ENCODE peak calls at places on chromosome 9, in seven cellular contexts. One of them, this sample, is unnamed.

GRCh38 chr9:137254624-137255447 is at the start of gene NELFB:
- DNase-seq in uterus: peak; percentile 95
- DNase-seq in astrocyte: peak; percentile 48
- DNase-seq in right lobe of liver: peak; percentile 94
- DNase-seq in PC-3: peak; percentile 84
- DNase-seq in AG04450: peak; percentile 51
- DNase-seq in ovary: peak; percentile 96
- DNase-seq in this sample: peak; percentile 95

GRCh38 chr9:76180541-76180940 is 213.7 kb downstream of the RFK start:
- DNase-seq in uterus: no peak
- DNase-seq in astrocyte: peak; percentile 90
- DNase-seq in right lobe of liver: no peak
- DNase-seq in PC-3: no peak
- DNase-seq in AG04450: no peak
- DNase-seq in ovary: no peak
- DNase-seq in this sample: no peak

GRCh38 chr9:79254900-79255651 is 316.7 kb upstream of the TLE4 start:
- DNase-seq in uterus: no peak
- DNase-seq in astrocyte: peak; percentile 58
- DNase-seq in right lobe of liver: no peak
- DNase-seq in PC-3: peak; percentile 29
- DNase-seq in AG04450: peak; percentile 13
- DNase-seq in ovary: no peak
- DNase-seq in this sample: no peak

GRCh38 chr9:134325813-134326753 is at the start of gene RXRA:
- DNase-seq in uterus: peak; percentile 86
- DNase-seq in astrocyte: peak; percentile 77
- DNase-seq in right lobe of liver: peak; percentile 94
- DNase-seq in PC-3: peak; percentile 65
- DNase-seq in AG04450: peak; percentile 65
- DNase-seq in ovary: peak; percentile 92
- DNase-seq in this sample: peak; percentile 90

GRCh38 chr9:75985515-75985914 is 95.0 kb downstream of the PCSK5 start:
- DNase-seq in uterus: no peak
- DNase-seq in astrocyte: no peak
- DNase-seq in right lobe of liver: no peak
- DNase-seq in PC-3: no peak
- DNase-seq in AG04450: no peak
- DNase-seq in ovary: no peak
- DNase-seq in this sample: no peak

GRCh38 chr9:135515083-135515511 is 6.1 kb upstream of the LCN1 start:
- DNase-seq in uterus: no peak
- DNase-seq in astrocyte: no peak
- DNase-seq in right lobe of liver: no peak
- DNase-seq in PC-3: no peak
- DNase-seq in AG04450: no peak
- DNase-seq in ovary: no peak
- DNase-seq in this sample: no peak

GRCh38 chr9:13758876-13759275 is 479.4 kb upstream of the MPDZ start:
- DNase-seq in uterus: no peak
- DNase-seq in astrocyte: no peak
- DNase-seq in right lobe of liver: no peak
- DNase-seq in PC-3: no peak
- DNase-seq in AG04450: no peak
- DNase-seq in ovary: no peak
- DNase-seq in this sample: no peak

GRCh38 chr9:116381350-116381749 is 227.8 kb downstream of the PAPPA start:
- DNase-seq in uterus: no peak
- DNase-seq in astrocyte: no peak
- DNase-seq in right lobe of liver: no peak
- DNase-seq in PC-3: no peak
- DNase-seq in AG04450: no peak
- DNase-seq in ovary: no peak
- DNase-seq in this sample: no peak

GRCh38 chr9:91758491-91758981 is 191.5 kb downstream of the ROR2 start:
- DNase-seq in uterus: no peak
- DNase-seq in astrocyte: no peak
- DNase-seq in right lobe of liver: no peak
- DNase-seq in PC-3: peak; percentile 46
- DNase-seq in AG04450: no peak
- DNase-seq in ovary: no peak
- DNase-seq in this sample: no peak

DNA sequence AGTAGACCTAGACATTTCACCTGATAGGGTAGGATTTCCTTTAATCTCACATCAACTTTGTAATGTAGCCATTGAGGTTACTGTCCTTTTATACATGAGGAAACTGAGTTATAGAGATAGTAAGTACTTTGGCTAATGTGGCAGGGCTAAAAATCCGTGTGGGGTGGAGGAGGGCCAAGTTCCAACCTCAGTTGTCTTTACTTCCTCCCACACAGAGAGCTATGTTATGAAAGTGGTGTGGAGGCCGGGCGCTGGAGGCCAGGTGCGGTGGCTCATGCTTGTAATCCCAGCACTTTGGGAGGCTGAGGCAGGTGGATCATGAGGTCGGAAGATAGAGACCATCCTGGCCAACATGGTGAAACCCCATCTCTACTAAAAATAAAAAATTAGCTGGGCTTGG is 173.3 kb downstream of the PALM2AKAP2 start:
- DNase-seq in uterus: no peak
- DNase-seq in astrocyte: no peak
- DNase-seq in right lobe of liver: no peak
- DNase-seq in PC-3: no peak
- DNase-seq in AG04450: no peak
- DNase-seq in ovary: no peak
- DNase-seq in this sample: no peak
- H3K27ac ChIP-seq in uterus: no peak overlapping the region
- H3K27ac ChIP-seq in astrocyte: no peak overlapping the region
- H3K27ac ChIP-seq in right lobe of liver: no peak overlapping the region
- H3K27ac ChIP-seq in PC-3: no peak overlapping the region
- H3K27ac ChIP-seq in AG04450: no peak overlapping the region
- H3K27ac ChIP-seq in ovary: no peak overlapping the region
- H3K27ac ChIP-seq in this sample: no peak overlapping the region

GRCh38 chr9:37988041-37988440 is 81.0 kb downstream of the SHB start:
- DNase-seq in uterus: no peak
- DNase-seq in astrocyte: no peak
- DNase-seq in right lobe of liver: peak; percentile 67
- DNase-seq in PC-3: no peak
- DNase-seq in AG04450: no peak
- DNase-seq in ovary: no peak
- DNase-seq in this sample: peak; percentile 58
- H3K27ac ChIP-seq in uterus: no peak overlapping the region
- H3K27ac ChIP-seq in astrocyte: no peak overlapping the region
- H3K27ac ChIP-seq in right lobe of liver: no peak overlapping the region
- H3K27ac ChIP-seq in PC-3: no peak overlapping the region
- H3K27ac ChIP-seq in AG04450: no peak overlapping the region
- H3K27ac ChIP-seq in ovary: no peak overlapping the region
- H3K27ac ChIP-seq in this sample: no peak overlapping the region

GRCh38 chr9:5842926-5843325 is 10.0 kb upstream of the ERMP1 start:
- DNase-seq in uterus: no peak
- DNase-seq in astrocyte: no peak
- DNase-seq in right lobe of liver: no peak
- DNase-seq in PC-3: no peak
- DNase-seq in AG04450: no peak
- DNase-seq in ovary: no peak
- DNase-seq in this sample: no peak
- H3K27ac ChIP-seq in uterus: no peak overlapping the region
- H3K27ac ChIP-seq in astrocyte: no peak overlapping the region
- H3K27ac ChIP-seq in right lobe of liver: no peak overlapping the region
- H3K27ac ChIP-seq in PC-3: peak overlapping the region; percentile 63
- H3K27ac ChIP-seq in AG04450: no peak overlapping the region
- H3K27ac ChIP-seq in ovary: no peak overlapping the region
- H3K27ac ChIP-seq in this sample: no peak overlapping the region

GRCh38 chr9:4128876-4129275 is 171.0 kb downstream of the GLIS3 start:
- DNase-seq in uterus: no peak
- DNase-seq in astrocyte: no peak
- DNase-seq in right lobe of liver: no peak
- DNase-seq in PC-3: no peak
- DNase-seq in AG04450: no peak
- DNase-seq in ovary: no peak
- DNase-seq in this sample: no peak

GRCh38 chr9:4126996-4127395 is 172.9 kb downstream of the GLIS3 start:
- DNase-seq in uterus: no peak
- DNase-seq in astrocyte: peak; percentile 52
- DNase-seq in right lobe of liver: no peak
- DNase-seq in PC-3: no peak
- DNase-seq in AG04450: no peak
- DNase-seq in ovary: no peak
- DNase-seq in this sample: no peak

GRCh38 chr9:4127873-4128272 is 172.0 kb downstream of the GLIS3 start:
- DNase-seq in uterus: no peak
- DNase-seq in astrocyte: no peak
- DNase-seq in right lobe of liver: no peak
- DNase-seq in PC-3: no peak
- DNase-seq in AG04450: no peak
- DNase-seq in ovary: no peak
- DNase-seq in this sample: no peak

GRCh38 chr9:4131946-4132345 is 167.9 kb downstream of the GLIS3 start:
- DNase-seq in uterus: no peak
- DNase-seq in astrocyte: no peak
- DNase-seq in right lobe of liver: no peak
- DNase-seq in PC-3: no peak
- DNase-seq in AG04450: no peak
- DNase-seq in ovary: no peak
- DNase-seq in this sample: no peak

DNA sequence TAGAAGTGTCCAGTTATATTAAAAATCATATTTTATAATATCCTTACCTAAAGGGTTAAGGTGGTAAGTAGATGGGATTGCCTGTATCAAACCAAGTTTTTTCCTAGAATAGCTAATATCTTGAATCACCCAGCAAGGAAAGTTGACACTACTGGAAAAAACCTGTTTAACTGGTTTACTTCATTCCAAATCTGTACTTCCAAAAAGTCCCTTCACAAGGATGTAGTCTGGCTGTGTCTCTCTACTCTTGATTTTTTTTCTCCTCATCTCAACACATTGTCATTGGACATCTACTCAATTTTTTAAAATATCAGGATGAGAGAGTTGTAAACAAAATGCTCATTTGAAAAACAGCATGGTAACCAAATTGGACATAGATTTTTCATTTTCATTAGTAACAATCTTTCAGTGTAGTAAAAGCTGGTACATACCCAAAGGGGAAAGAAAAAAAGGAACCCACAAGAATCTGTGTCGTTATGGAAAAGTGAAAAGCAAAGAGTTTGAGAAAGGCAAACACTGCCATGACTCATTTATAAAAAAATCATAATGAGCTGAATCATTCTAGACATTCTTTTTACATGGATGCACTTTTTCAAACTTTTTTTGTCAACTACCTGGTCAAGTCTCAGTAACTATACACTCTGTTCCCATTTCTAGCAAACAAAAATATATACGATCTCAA is 173.5 kb downstream of the GLIS3 start:
- DNase-seq in uterus: no peak
- DNase-seq in astrocyte: peak; percentile 89
- DNase-seq in right lobe of liver: no peak
- DNase-seq in PC-3: peak; percentile 79
- DNase-seq in AG04450: no peak
- DNase-seq in ovary: no peak
- DNase-seq in this sample: no peak
- H3K27ac ChIP-seq in uterus: no peak overlapping the region
- H3K27ac ChIP-seq in astrocyte: peak overlapping the region; percentile 92
- H3K27ac ChIP-seq in right lobe of liver: no peak overlapping the region
- H3K27ac ChIP-seq in PC-3: peak overlapping the region; percentile 99
- H3K27ac ChIP-seq in AG04450: no peak overlapping the region
- H3K27ac ChIP-seq in ovary: no peak overlapping the region
- H3K27ac ChIP-seq in this sample: no peak overlapping the region

DNA sequence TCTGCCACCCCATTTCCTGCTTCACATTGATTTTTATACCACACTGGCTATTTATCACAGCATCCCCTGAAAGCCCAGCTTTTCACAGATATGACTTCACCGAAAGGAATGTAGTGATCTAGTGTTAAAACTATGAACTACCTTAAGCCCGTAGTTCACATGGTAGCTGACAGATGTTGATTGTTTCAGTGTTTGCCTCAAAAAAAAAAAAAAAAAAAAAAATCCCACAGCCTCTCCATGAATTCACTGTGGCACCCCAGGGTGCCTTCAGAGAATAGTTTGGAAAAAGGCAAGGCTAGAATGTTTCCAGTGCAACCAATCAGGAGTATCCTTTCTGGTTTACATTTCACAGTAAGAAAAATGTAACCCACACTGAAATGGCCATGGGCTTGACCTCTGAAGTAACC is 37.1 kb downstream of the GLIS3 start:
- DNase-seq in uterus: no peak
- DNase-seq in astrocyte: peak; percentile 92
- DNase-seq in right lobe of liver: no peak
- DNase-seq in PC-3: peak; percentile 88
- DNase-seq in AG04450: peak; percentile 58
- DNase-seq in ovary: no peak
- DNase-seq in this sample: no peak
- H3K27ac ChIP-seq in uterus: no peak overlapping the region
- H3K27ac ChIP-seq in astrocyte: peak overlapping the region; percentile 93
- H3K27ac ChIP-seq in right lobe of liver: no peak overlapping the region
- H3K27ac ChIP-seq in PC-3: peak overlapping the region; percentile 42
- H3K27ac ChIP-seq in AG04450: peak overlapping the region; percentile 0
- H3K27ac ChIP-seq in ovary: no peak overlapping the region
- H3K27ac ChIP-seq in this sample: no peak overlapping the region

DNA sequence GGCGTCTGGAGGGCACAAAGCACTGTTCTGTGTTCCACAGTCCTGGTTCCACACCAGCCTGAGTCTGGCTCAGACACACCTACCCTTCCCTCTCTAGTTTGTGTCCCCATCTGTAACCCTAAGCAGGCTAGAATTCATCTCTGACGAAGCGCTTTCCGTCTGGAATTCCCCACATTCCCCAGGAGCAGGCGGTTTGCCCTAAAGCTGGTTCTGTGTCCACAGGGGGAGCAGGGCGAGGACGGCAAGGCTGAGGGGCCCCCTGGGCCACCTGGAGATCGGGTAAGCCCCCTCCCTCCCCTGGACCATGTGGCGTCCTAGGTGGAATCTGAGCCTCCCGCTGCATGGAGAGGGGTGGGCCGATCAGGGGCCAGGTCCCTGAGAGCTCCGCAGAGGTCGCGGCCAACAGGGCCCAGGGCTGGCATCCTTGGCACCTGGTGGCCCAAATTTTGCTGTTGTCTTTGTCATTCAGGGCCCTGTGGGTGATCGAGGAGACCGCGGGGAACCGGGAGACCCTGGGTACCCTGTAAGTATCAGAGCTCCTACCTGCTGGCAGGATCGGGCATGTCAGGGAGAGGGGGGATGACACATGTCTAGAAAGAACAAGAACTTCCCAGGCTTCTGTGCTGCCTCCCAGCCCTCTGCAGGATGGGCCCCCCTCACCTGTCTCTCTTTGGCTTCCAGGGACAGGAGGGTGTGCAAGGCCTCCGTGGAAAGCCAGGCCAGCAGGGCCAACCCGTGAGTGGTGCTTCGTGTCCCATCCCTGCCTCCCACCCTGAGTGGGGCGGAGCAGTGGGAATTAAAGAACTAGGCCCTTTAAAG is 34.5 kb upstream of the ORM1 start:
- DNase-seq in uterus: peak; percentile 15
- DNase-seq in astrocyte: peak; percentile 76
- DNase-seq in right lobe of liver: no peak
- DNase-seq in PC-3: peak; percentile 23
- DNase-seq in AG04450: no peak
- DNase-seq in ovary: peak; percentile 24
- DNase-seq in this sample: peak; percentile 45
- H3K27ac ChIP-seq in uterus: no peak overlapping the region
- H3K27ac ChIP-seq in astrocyte: peak overlapping the region; percentile 34
- H3K27ac ChIP-seq in right lobe of liver: no peak overlapping the region
- H3K27ac ChIP-seq in PC-3: no peak overlapping the region
- H3K27ac ChIP-seq in AG04450: peak overlapping the region; percentile 81
- H3K27ac ChIP-seq in ovary: no peak overlapping the region
- H3K27ac ChIP-seq in this sample: no peak overlapping the region

This sample was measured in aorta.